ENCODE peak calls at places on chromosome 21, in six cellular contexts. One of them, this sample, is unnamed.

GRCh38 chr21:45417951-45418300 is 13.0 kb downstream of the COL18A1 start:
- DNase-seq in transverse colon: no peak
- DNase-seq in IMR-90: no peak
- DNase-seq in lower lobe of right lung: peak
- DNase-seq in tibial nerve: no peak
- DNase-seq in psoas muscle: peak
- DNase-seq in this sample: no peak

GRCh38 chr21:31397515-31397926 is 53.5 kb upstream of the TIAM1 start:
- DNase-seq in transverse colon: peak
- DNase-seq in IMR-90: no peak
- DNase-seq in lower lobe of right lung: no peak
- DNase-seq in tibial nerve: no peak
- DNase-seq in psoas muscle: no peak
- DNase-seq in this sample: peak

GRCh38 chr21:42737969-42738590 is 84.7 kb downstream of the PDE9A start:
- DNase-seq in transverse colon: peak
- DNase-seq in IMR-90: no peak
- DNase-seq in lower lobe of right lung: peak
- DNase-seq in tibial nerve: no peak
- DNase-seq in psoas muscle: peak
- DNase-seq in this sample: peak

GRCh38 chr21:42236014-42236413 is 17.1 kb downstream of the ABCG1 start:
- DNase-seq in transverse colon: no peak
- DNase-seq in IMR-90: no peak
- DNase-seq in lower lobe of right lung: no peak
- DNase-seq in tibial nerve: no peak
- DNase-seq in psoas muscle: peak
- DNase-seq in this sample: no peak

GRCh38 chr21:39384674-39385298 is 35.9 kb upstream of the HMGN1 start:
- DNase-seq in transverse colon: no peak
- DNase-seq in IMR-90: peak
- DNase-seq in lower lobe of right lung: no peak
- DNase-seq in tibial nerve: no peak
- DNase-seq in psoas muscle: no peak
- DNase-seq in this sample: no peak

GRCh38 chr21:45027241-45028196 is 46.9 kb upstream of the ADARB1 start:
- DNase-seq in transverse colon: no peak
- DNase-seq in IMR-90: no peak
- DNase-seq in lower lobe of right lung: no peak
- DNase-seq in tibial nerve: no peak
- DNase-seq in psoas muscle: no peak
- DNase-seq in this sample: no peak

GRCh38 chr21:42845296-42845965 is 33.9 kb downstream of the WDR4 start:
- DNase-seq in transverse colon: no peak
- DNase-seq in IMR-90: no peak
- DNase-seq in lower lobe of right lung: peak
- DNase-seq in tibial nerve: no peak
- DNase-seq in psoas muscle: no peak
- DNase-seq in this sample: peak

GRCh38 chr21:26739189-26739588 is 106.0 kb downstream of the ADAMTS1 start:
- DNase-seq in transverse colon: no peak
- DNase-seq in IMR-90: peak
- DNase-seq in lower lobe of right lung: no peak
- DNase-seq in tibial nerve: no peak
- DNase-seq in psoas muscle: no peak
- DNase-seq in this sample: peak

GRCh38 chr21:45227735-45228134 is 60.0 kb downstream of the POFUT2 start:
- DNase-seq in transverse colon: no peak
- DNase-seq in IMR-90: no peak
- DNase-seq in lower lobe of right lung: no peak
- DNase-seq in tibial nerve: no peak
- DNase-seq in psoas muscle: no peak
- DNase-seq in this sample: no peak

GRCh38 chr21:45248893-45249381 is 38.8 kb downstream of the POFUT2 start:
- DNase-seq in transverse colon: peak
- DNase-seq in IMR-90: peak
- DNase-seq in lower lobe of right lung: no peak
- DNase-seq in tibial nerve: no peak
- DNase-seq in psoas muscle: no peak
- DNase-seq in this sample: peak

GRCh38 chr21:25567472-25567871 is 39.8 kb downstream of the MRPL39 start:
- DNase-seq in transverse colon: no peak
- DNase-seq in IMR-90: no peak
- DNase-seq in lower lobe of right lung: no peak
- DNase-seq in tibial nerve: no peak
- DNase-seq in psoas muscle: no peak
- DNase-seq in this sample: no peak

GRCh38 chr21:43659136-43660000 is at the start of the genes HSF2BP and RRP1B:
- DNase-seq in transverse colon: peak
- DNase-seq in IMR-90: peak
- DNase-seq in lower lobe of right lung: peak
- DNase-seq in tibial nerve: peak
- DNase-seq in psoas muscle: peak
- DNase-seq in this sample: peak

GRCh38 chr21:38170705-38171682 is 85.8 kb upstream of the KCNJ15 start:
- DNase-seq in transverse colon: no peak
- DNase-seq in IMR-90: peak
- DNase-seq in lower lobe of right lung: no peak
- DNase-seq in tibial nerve: no peak
- DNase-seq in psoas muscle: no peak
- DNase-seq in this sample: peak

GRCh38 chr21:36966066-36966845 is at the start of gene HLCS:
- DNase-seq in transverse colon: peak
- DNase-seq in IMR-90: peak
- DNase-seq in lower lobe of right lung: peak
- DNase-seq in tibial nerve: peak
- DNase-seq in psoas muscle: peak
- DNase-seq in this sample: peak

GRCh38 chr21:31370893-31371652 is 27.0 kb upstream of the TIAM1 start:
- DNase-seq in transverse colon: no peak
- DNase-seq in IMR-90: peak
- DNase-seq in lower lobe of right lung: no peak
- DNase-seq in tibial nerve: no peak
- DNase-seq in psoas muscle: no peak
- DNase-seq in this sample: peak

GRCh38 chr21:41328660-41329300 is 12.2 kb downstream of the FAM3B start:
- DNase-seq in transverse colon: no peak
- DNase-seq in IMR-90: peak
- DNase-seq in lower lobe of right lung: no peak
- DNase-seq in tibial nerve: no peak
- DNase-seq in psoas muscle: no peak
- DNase-seq in this sample: no peak

GRCh38 chr21:42527489-42528158 is 14.0 kb downstream of the SLC37A1 start:
- DNase-seq in transverse colon: no peak
- DNase-seq in IMR-90: no peak
- DNase-seq in lower lobe of right lung: no peak
- DNase-seq in tibial nerve: no peak
- DNase-seq in psoas muscle: no peak
- DNase-seq in this sample: no peak

GRCh38 chr21:22679207-22679606 is 1681.0 kb downstream of the NCAM2 start:
- DNase-seq in transverse colon: no peak
- DNase-seq in IMR-90: no peak
- DNase-seq in lower lobe of right lung: no peak
- DNase-seq in tibial nerve: no peak
- DNase-seq in psoas muscle: no peak
- DNase-seq in this sample: no peak

GRCh38 chr21:14064296-14064645 is 146.5 kb downstream of the LIPI start:
- DNase-seq in transverse colon: no peak
- DNase-seq in IMR-90: peak
- DNase-seq in lower lobe of right lung: no peak
- DNase-seq in tibial nerve: no peak
- DNase-seq in psoas muscle: no peak
- DNase-seq in this sample: no peak

GRCh38 chr21:45894107-45894810 is 87.3 kb upstream of the COL6A1 start:
- DNase-seq in transverse colon: peak
- DNase-seq in IMR-90: peak
- DNase-seq in lower lobe of right lung: peak
- DNase-seq in tibial nerve: no peak
- DNase-seq in psoas muscle: peak
- DNase-seq in this sample: peak

GRCh38 chr21:44752701-44753235 is 41.4 kb upstream of the TSPEAR start:
- DNase-seq in transverse colon: no peak
- DNase-seq in IMR-90: no peak
- DNase-seq in lower lobe of right lung: no peak
- DNase-seq in tibial nerve: no peak
- DNase-seq in psoas muscle: no peak
- DNase-seq in this sample: peak

DNA sequence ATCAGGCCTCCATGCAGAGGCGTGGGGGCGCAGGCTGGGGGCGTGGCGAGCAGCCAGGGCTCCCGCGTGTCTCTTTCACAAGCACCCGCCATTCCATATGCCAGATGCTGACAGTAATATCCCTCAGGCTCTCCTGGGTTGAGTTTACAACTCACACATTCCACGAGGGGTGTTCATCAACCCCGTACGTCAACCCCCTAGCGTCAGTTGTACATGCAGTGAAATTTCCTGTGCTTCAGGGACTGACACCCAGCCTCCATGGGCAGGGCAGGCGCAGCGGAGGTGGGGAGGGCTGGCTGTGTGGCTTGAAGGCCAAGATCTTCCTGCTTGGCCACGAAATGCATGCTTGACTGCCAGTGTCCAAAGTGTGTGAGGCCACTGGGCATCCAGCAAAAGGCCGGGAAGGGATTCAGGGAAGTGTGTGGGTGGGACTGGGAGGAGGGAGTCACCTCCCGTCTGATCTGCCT is 33.6 kb downstream of the CLIC6 start:
- DNase-seq in transverse colon: no peak
- DNase-seq in IMR-90: peak
- DNase-seq in lower lobe of right lung: no peak
- DNase-seq in tibial nerve: peak
- DNase-seq in psoas muscle: peak
- DNase-seq in this sample: peak
- TF ChIP-seq CTCF in transverse colon: no peak
- TF ChIP-seq CTCF in IMR-90: no peak
- TF ChIP-seq CTCF in lower lobe of right lung: no peak
- TF ChIP-seq CTCF in tibial nerve: no peak
- TF ChIP-seq CTCF in psoas muscle: no peak
- TF ChIP-seq CTCF in this sample: no peak

DNA sequence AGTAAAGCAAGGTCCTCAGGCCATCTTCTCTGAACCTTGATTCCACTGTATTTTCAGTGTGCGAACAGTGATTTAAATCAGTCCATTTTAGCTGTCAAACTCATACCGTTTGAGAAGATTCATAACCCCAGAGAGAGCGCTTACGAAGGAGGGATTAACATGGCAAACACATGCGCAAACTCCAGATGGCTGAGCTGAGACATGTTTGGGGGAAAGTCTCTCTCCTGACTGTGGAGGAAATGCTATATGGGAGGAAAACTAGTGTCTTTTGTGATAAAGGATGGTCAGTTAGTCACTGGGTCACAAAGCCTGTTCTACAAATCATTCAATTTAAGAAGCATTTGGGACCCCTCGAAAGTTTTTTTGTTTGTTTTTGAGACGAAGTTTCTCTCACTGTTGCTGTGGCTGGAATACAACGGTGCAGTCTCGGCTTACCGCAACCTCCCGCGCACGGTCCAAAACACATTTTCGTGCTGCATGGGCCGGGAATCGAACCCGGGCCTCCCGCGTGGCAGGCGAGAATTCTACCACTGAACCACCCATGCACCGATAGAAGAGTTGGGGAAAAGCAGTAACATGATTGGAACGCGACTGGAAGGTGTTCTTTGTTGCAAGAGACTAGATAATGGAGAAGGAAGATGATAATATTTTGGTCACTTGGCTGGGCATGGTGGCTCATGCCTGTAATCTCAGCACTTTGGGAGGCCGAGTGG is 58.4 kb upstream of the CXADR start:
- DNase-seq in transverse colon: no peak
- DNase-seq in IMR-90: peak
- DNase-seq in lower lobe of right lung: no peak
- DNase-seq in tibial nerve: peak
- DNase-seq in psoas muscle: peak
- DNase-seq in this sample: peak
- H3K4me3 ChIP-seq in transverse colon: no peak
- H3K4me3 ChIP-seq in IMR-90: no peak
- H3K4me3 ChIP-seq in lower lobe of right lung: no peak
- H3K4me3 ChIP-seq in tibial nerve: no peak
- H3K4me3 ChIP-seq in psoas muscle: no peak
- H3K4me3 ChIP-seq in this sample: no peak

DNA sequence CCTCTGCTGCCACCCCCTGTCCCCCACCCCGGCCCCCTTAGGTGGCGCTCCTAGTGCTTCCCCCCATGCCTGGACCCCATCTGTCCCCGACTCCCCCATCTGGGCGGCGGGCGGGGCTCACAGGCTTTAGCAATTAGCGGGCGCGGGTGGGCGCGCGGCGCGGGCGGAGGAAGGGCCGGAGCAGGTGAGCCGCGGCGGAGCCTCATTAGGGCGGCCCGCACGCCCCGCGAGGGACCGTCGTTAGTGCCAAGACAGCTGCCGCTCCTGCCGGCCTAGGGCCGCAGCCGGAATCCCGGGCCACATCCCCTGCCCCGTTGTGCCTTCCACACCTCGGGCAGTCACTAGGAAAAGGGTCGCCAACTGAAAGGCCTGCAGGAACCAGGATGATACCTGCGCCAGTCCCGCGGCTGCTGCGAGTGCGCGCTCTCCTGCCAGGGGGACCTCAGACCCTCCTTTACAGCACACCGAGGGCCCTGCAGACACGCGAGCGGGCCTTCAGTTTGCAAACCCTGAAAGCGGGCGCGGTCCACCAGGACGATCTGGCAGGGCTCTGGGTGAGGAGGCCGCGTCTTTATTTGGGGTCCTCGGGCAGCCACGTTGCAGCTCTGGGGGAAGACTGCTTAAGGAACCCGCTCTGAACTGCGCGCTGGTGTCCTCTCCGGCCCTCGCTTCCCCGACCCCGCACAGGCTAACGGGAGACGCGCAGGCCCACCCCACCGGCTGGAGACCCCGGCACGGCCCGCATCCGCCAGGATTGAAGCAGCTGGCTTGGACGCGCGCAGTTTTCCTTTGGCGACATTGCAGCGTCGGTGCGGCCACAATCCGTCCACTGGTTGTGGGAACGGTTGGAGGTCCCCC is 7.6 kb downstream of the OLIG2 start:
- DNase-seq in transverse colon: no peak
- DNase-seq in IMR-90: no peak
- DNase-seq in lower lobe of right lung: no peak
- DNase-seq in tibial nerve: no peak
- DNase-seq in psoas muscle: no peak
- DNase-seq in this sample: no peak
- TF ChIP-seq CTCF in transverse colon: no peak
- TF ChIP-seq CTCF in IMR-90: no peak
- TF ChIP-seq CTCF in lower lobe of right lung: no peak
- TF ChIP-seq CTCF in tibial nerve: no peak
- TF ChIP-seq CTCF in psoas muscle: no peak
- TF ChIP-seq CTCF in this sample: no peak

DNA sequence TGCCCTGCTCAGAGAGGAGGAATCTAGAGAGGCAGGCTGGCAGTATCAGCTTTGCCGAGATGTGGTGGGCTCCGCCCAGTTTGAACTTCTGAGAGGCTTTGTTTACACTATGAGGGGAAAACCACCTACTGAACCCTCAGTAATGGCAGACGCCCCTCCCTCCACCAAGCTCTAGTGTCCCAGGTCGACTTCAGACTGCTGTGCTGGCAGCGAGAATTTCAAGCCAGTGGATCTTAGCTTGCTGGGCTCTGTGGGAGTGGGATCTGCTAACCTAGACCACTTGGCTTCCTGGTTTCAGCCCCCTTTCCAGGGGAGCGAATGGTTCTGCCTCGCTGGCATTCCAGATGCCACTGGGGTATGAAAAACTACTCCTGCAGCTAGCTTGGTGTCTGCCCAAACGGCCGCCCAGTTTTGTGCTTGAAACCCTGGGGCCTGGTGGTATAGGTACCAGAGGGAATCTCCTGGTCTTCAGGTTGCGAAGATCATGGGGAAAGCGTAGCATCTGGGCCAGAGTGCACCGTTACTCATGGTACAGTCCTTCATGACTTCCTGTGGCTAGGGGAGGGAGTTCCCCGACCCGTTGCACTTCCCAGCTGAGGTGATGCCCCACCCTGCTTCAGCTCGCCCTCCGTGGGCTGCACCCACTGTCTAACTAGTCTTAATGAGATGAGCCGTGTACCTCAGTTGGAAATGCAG is 43.6 kb downstream of the C21orf91 start:
- DNase-seq in transverse colon: peak
- DNase-seq in IMR-90: no peak
- DNase-seq in lower lobe of right lung: peak
- DNase-seq in tibial nerve: no peak
- DNase-seq in psoas muscle: no peak
- DNase-seq in this sample: no peak
- H3K4me3 ChIP-seq in transverse colon: no peak
- H3K4me3 ChIP-seq in IMR-90: no peak
- H3K4me3 ChIP-seq in lower lobe of right lung: no peak
- H3K4me3 ChIP-seq in tibial nerve: no peak
- H3K4me3 ChIP-seq in psoas muscle: no peak
- H3K4me3 ChIP-seq in this sample: no peak

This sample was measured in fibroblast of the aortic adventitia.